ENCODE peak calls at places on chromosomes 6 and 20, in four cellular contexts. D is small intestine; S is mammary epithelial cell; C is activated CD4-positive, alpha-beta memory T cell treated with anti-CD3 and anti-CD28 coated beads, Interleukin-2, amount 10 ng/mL, durations not matched to agents 7 days and 5 days. Z is an unnamed sample.

GRCh38 chr6:144019929-144020328 is 11.9 kb upstream of the PLAGL1 start:
- DNase-seq in S (no peak), D (no peak), C (no peak), Z (no peak)

GRCh38 chr20:44134897-44135810 is 51.8 kb downstream of the JPH2 start:
- DNase-seq in C (peak; percentile 20), D (no peak), S (no peak), Z (no peak)

GRCh38 chr20:54207053-54207742 is 689 bp upstream of the PFDN4 start:
- DNase-seq in D (no peak), S (no peak), C (no peak), Z (no peak)

GRCh38 chr6:136466789-136467585 is 83.2 kb downstream of the MAP7 start:
- DNase-seq in S (no peak), C (no peak), D (no peak), Z (no peak)

GRCh38 chr6:31580807-31581437 is 1.3 kb downstream of the LTB start:
- DNase-seq in D (peak; percentile 69), S (peak; percentile 66), C (peak; percentile 89), Z (no peak)

GRCh38 chr6:47179286-47179685 is 130.4 kb downstream of the TNFRSF21 start:
- DNase-seq in D (no peak), C (no peak), S (peak; percentile 50), Z (no peak)

GRCh38 chr6:21377356-21377755 is 216.2 kb upstream of the SOX4 start:
- DNase-seq in S (no peak), D (no peak), C (no peak), Z (no peak)

GRCh38 chr6:151723152-151723551 is 84.3 kb upstream of the ESR1 start:
- DNase-seq in C (no peak), S (no peak), D (no peak), Z (no peak)

GRCh38 chr20:24762371-24762770 is 186.7 kb upstream of the CST7 start:
- DNase-seq in C (no peak), D (no peak), S (no peak), Z (no peak)

GRCh38 chr20:24423794-24424307 is 45.6 kb upstream of the SYNDIG1 start:
- DNase-seq in D (no peak), S (no peak), C (no peak), Z (no peak)

GRCh38 chr20:50346372-50347347 is 156.0 kb downstream of the CEBPB start:
- DNase-seq in D (peak; percentile 54), C (no peak), S (peak; percentile 66), Z (no peak)

GRCh38 chr6:18115356-18115755 is 7.1 kb downstream of the NHLRC1 start:
- DNase-seq in S (peak; percentile 79), D (peak; percentile 19), C (peak; percentile 22), Z (no peak)

GRCh38 chr6:143232849-143233248 is 172.2 kb downstream of the AIG1 start:
- DNase-seq in S (peak; percentile 20), C (peak; percentile 28), D (peak; percentile 8), Z (no peak)

GRCh38 chr6:151291145-151292055 is 51.6 kb downstream of the AKAP12 start:
- DNase-seq in C (no peak), D (no peak), S (no peak), Z (no peak)

Z was measured in epithelial cell of prostate.